ENCODE peak calls at places on chromosome 14, in four cellular contexts. L is SK-N-SH, K is GM12878, E is A549. T is an unnamed sample.

GRCh38 chr14:98244966-98245569 is 1026.9 kb downstream of the BCL11B start:
- DNase-seq in L (no peak), E (no peak), K (no peak), T (no peak)

GRCh38 chr14:64510825-64511679 is 6.5 kb downstream of the ZBTB1 start:
- DNase-seq in E (peak), L (peak), K (no peak), T (peak)

GRCh38 chr14:49966304-49966809 is 73.5 kb downstream of the ARF6 start:
- DNase-seq in E (peak), K (no peak), L (no peak), T (peak)

GRCh38 chr14:101225729-101226152 is 322.2 kb upstream of the RTL1 start:
- DNase-seq in K (no peak), L (no peak), E (no peak), T (no peak)

GRCh38 chr14:67934087-67934486 is 114.5 kb downstream of the RAD51B start:
- DNase-seq in L (peak), E (peak), K (peak), T (peak)

GRCh38 chr14:101519090-101519489 is 42.2 kb upstream of the DIO3 start:
- DNase-seq in E (no peak), L (no peak), K (no peak), T (no peak)

GRCh38 chr14:89908712-89909450 is 45.6 kb downstream of the EFCAB11 start:
- DNase-seq in E (no peak), K (no peak), L (no peak), T (no peak)

GRCh38 chr14:73738518-73739173 is 24.5 kb upstream of the PNMA1 start:
- DNase-seq in L (no peak), E (no peak), K (no peak), T (no peak)

GRCh38 chr14:53900499-53900898 is 56.1 kb downstream of the BMP4 start:
- DNase-seq in K (no peak), L (no peak), E (no peak), T (no peak)

GRCh38 chr14:34246206-34246605 is 215.8 kb downstream of the SPTSSA start:
- DNase-seq in E (no peak), K (no peak), L (no peak), T (no peak)

GRCh38 chr14:65095633-65096205 is 6.6 kb downstream of the MAX start:
- DNase-seq in L (no peak), E (no peak), K (no peak), T (no peak)

GRCh38 chr14:76472199-76472723 is 96.3 kb downstream of the ESRRB start:
- DNase-seq in L (no peak), E (no peak), K (no peak), T (no peak)

GRCh38 chr14:84442481-84442880 is 1087.5 kb upstream of the FLRT2 start:
- DNase-seq in E (no peak), L (no peak), K (no peak), T (no peak)

GRCh38 chr14:89491701-89492381 is 74.8 kb upstream of the FOXN3 start:
- DNase-seq in K (no peak), E (no peak), L (no peak), T (peak)

GRCh38 chr14:94966868-94967267 is 190.5 kb downstream of the DICER1 start:
- DNase-seq in L (no peak), E (no peak), K (no peak), T (no peak)

GRCh38 chr14:69612014-69612758 is 790 bp downstream of the SUSD6 start:
- DNase-seq in E (no peak), K (no peak), L (peak), T (no peak)

GRCh38 chr14:67583711-67584644 is 16.1 kb downstream of the PIGH start:
- DNase-seq in K (no peak), E (peak), L (peak), T (peak)

GRCh38 chr14:70993931-70994330 is 86.7 kb downstream of the PCNX1 start:
- DNase-seq in K (no peak), E (no peak), L (no peak), T (no peak)

GRCh38 chr14:75879031-75879430 is 102.8 kb downstream of the TGFB3 start:
- DNase-seq in L (no peak), E (peak), K (no peak), T (no peak)

GRCh38 chr14:34199585-34199984 is 248.7 kb upstream of the EGLN3 start:
- DNase-seq in K (no peak), L (no peak), E (no peak), T (no peak)

GRCh38 chr14:89813485-89814080 is 140.9 kb downstream of the EFCAB11 start:
- DNase-seq in K (no peak), E (no peak), L (no peak), T (no peak)

GRCh38 chr14:95226801-95227200 is 69.5 kb upstream of the DICER1 start:
- DNase-seq in K (no peak), L (no peak), E (no peak), T (no peak)

GRCh38 chr14:37263656-37264236 is 66.0 kb downstream of the MIPOL1 start:
- DNase-seq in K (no peak), L (no peak), E (no peak), T (no peak)
- TF ChIP-seq PBX3 in K (no peak), L (no peak), E (no peak), T (no peak)

GRCh38 chr14:104634031-104634760 is 29.6 kb upstream of the TMEM179 start:
- DNase-seq in K (no peak), L (peak), E (no peak), T (no peak)
- TF ChIP-seq PBX3 in K (no peak), L (no peak), E (no peak), T (no peak)

DNA sequence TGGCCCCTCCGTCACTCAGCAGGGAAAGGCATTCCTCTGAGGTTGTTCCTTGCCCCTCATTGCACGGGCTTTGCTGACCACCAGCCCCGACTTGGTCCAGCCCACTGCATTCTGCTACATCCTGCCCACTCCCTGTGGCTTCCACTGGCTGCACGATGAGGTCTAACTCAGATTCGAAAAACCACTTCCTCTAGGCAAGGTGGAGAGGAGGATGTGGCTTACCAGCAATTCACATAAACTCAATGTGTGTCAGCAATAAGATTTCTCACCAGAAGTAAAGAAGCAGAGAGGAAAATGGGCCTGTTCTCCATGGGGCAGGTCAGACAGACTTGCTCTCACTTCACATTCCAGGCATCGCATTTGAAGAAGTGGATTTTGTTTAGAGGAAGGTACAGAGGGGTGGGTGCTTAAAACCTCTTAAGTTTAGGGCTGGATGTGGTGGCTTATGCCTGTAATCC is 14.7 kb downstream of the GPR68 start:
- DNase-seq in E (no peak), L (no peak), K (peak), T (no peak)
- TF ChIP-seq PBX3 in E (no peak), L (no peak), K (peak), T (no peak)

GRCh38 chr14:55052259-55052930 is 948 bp downstream of the MAPK1IP1L start:
- DNase-seq in K (no peak), E (no peak), L (no peak), T (no peak)
- TF ChIP-seq PBX3 in K (no peak), E (no peak), L (no peak), T (no peak)

GRCh38 chr14:30243157-30243556 is 315.5 kb upstream of the PRKD1 start:
- DNase-seq in K (no peak), L (no peak), E (no peak), T (no peak)
- TF ChIP-seq PBX3 in K (no peak), L (no peak), E (no peak), T (no peak)